ENCODE peak calls at places on chromosomes 5 and 9, in four cellular contexts. G is T follicular helper cell, E is cardiac fibroblast, X is mammary epithelial cell. K is an unnamed sample.

GRCh38 chr9:121895836-121896544 is 197.1 kb downstream of the TTLL11 start:
- DNase-seq in G (no peak), E (no peak), X (no peak), K (no peak)

GRCh38 chr5:43140286-43140685 is 19.6 kb downstream of the ZNF131 start:
- DNase-seq in G (no peak), E (peak; percentile 59), X (no peak), K (no peak)

GRCh38 chr9:125888220-125888619 is 141.0 kb downstream of the PBX3 start:
- DNase-seq in G (no peak), E (no peak), X (peak; percentile 70), K (peak; percentile 37)

GRCh38 chr9:118088075-118088474 is 383.9 kb downstream of the TLR4 start:
- DNase-seq in G (no peak), E (no peak), X (no peak), K (no peak)

GRCh38 chr5:179323026-179323571 is 22.2 kb downstream of the ADAMTS2 start:
- DNase-seq in G (no peak), E (no peak), X (no peak), K (no peak)

GRCh38 chr5:59390074-59390659 is 503.4 kb downstream of the PDE4D start:
- DNase-seq in G (no peak), E (peak; percentile 60), X (no peak), K (peak; percentile 35)

GRCh38 chr9:88387035-88387732 is 1.1 kb upstream of the SPIN1 start:
- DNase-seq in G (peak; percentile 27), E (peak; percentile 57), X (peak; percentile 69), K (peak; percentile 19)

GRCh38 chr5:169094586-169095409 is 206.1 kb downstream of the SLIT3 start:
- DNase-seq in G (no peak), E (peak; percentile 18), X (peak; percentile 82), K (no peak)

GRCh38 chr5:181069767-181070491 is 29.9 kb downstream of the BTNL9 start:
- DNase-seq in G (no peak), E (no peak), X (no peak), K (no peak)

GRCh38 chr5:55021465-55021864 is 2.6 kb upstream of the GZMK start:
- DNase-seq in G (no peak), E (no peak), X (no peak), K (no peak)

GRCh38 chr5:93240228-93240834 is 340.7 kb downstream of the NR2F1-AS1 start:
- DNase-seq in G (no peak), E (no peak), X (no peak), K (no peak)

GRCh38 chr9:124047106-124047716 is 35.6 kb downstream of the LHX2 start:
- DNase-seq in G (no peak), E (peak; percentile 43), X (no peak), K (no peak)

GRCh38 chr5:91135475-91136248 is 247.5 kb downstream of the ARRDC3 start:
- DNase-seq in G (no peak), E (no peak), X (peak; percentile 5), K (no peak)

GRCh38 chr5:175542232-175542965 is 64.0 kb downstream of the SFXN1 start:
- DNase-seq in G (no peak), E (no peak), X (no peak), K (no peak)

GRCh38 chr5:61275841-61276240 is 56.2 kb upstream of the ZSWIM6 start:
- DNase-seq in G (no peak), E (peak; percentile 87), X (peak; percentile 56), K (peak; percentile 83)

GRCh38 chr9:127358023-127358535 is 38.9 kb upstream of the SLC2A8 start:
- DNase-seq in G (no peak), E (no peak), X (no peak), K (no peak)

GRCh38 chr9:35771524-35771923 is 17.4 kb upstream of the MSMP start:
- DNase-seq in G (no peak), E (peak; percentile 63), X (peak; percentile 17), K (no peak)

GRCh38 chr5:118553662-118554061 is 434.7 kb downstream of the DTWD2 start:
- DNase-seq in G (no peak), E (peak; percentile 52), X (peak; percentile 70), K (peak; percentile 95)

GRCh38 chr5:142306077-142306502 is 18.7 kb downstream of the SPRY4 start:
- DNase-seq in G (no peak), E (no peak), X (no peak), K (no peak)

GRCh38 chr9:88580961-88581360 is 46.0 kb downstream of the NXNL2 start:
- DNase-seq in G (no peak), E (no peak), X (no peak), K (no peak)

GRCh38 chr5:57366744-57367143 is 115.9 kb downstream of the ACTBL2 start:
- DNase-seq in G (no peak), E (peak; percentile 69), X (peak; percentile 67), K (peak; percentile 32)

GRCh38 chr5:56272765-56273164 is 39.6 kb upstream of the ANKRD55 start:
- DNase-seq in G (no peak), E (no peak), X (no peak), K (no peak)

GRCh38 chr9:28883209-28883608 is 1309.9 kb upstream of the C9orf72 start:
- DNase-seq in G (no peak), E (no peak), X (no peak), K (no peak)

GRCh38 chr5:96431376-96432244 is 1.4 kb downstream of the PCSK1 start:
- DNase-seq in G (no peak), E (peak; percentile 79), X (peak; percentile 32), K (peak; percentile 18)

GRCh38 chr5:72035831-72036230 is 71.4 kb upstream of the MAP1B start:
- DNase-seq in G (no peak), E (no peak), X (no peak), K (no peak)

GRCh38 chr9:70563010-70563409 is 148.6 kb upstream of the KLF9 start:
- DNase-seq in G (no peak), E (no peak), X (no peak), K (no peak)

GRCh38 chr5:15209053-15209762 is 290.8 kb upstream of the FBXL7 start:
- DNase-seq in G (no peak), E (no peak), X (no peak), K (no peak)

K was measured in HCEC 1CT.